ENCODE peak calls at places on chromosomes 4 and X, in four cellular contexts. T, C, I and U are unnamed samples.

GRCh38 chr4:1167244-1167949 is 5.0 kb downstream of the SPON2 start:
- DNase-seq in T (peak), C (peak), I (peak), U (peak)

GRCh38 chrX:10722804-10723364 is 102.5 kb upstream of the MID1 start:
- DNase-seq in T (no peak), C (peak), I (peak), U (no peak)

GRCh38 chrX:130097507-130098201 is 12.6 kb downstream of the ELF4 start:
- DNase-seq in T (no peak), C (peak), I (no peak), U (peak)

GRCh38 chrX:49191033-49191871 is 5.1 kb upstream of the PRICKLE3 start:
- DNase-seq in T (peak), C (peak), I (peak), U (peak)

GRCh38 chr4:129364747-129365452 is 268.9 kb downstream of the C4orf33 start:
- DNase-seq in T (no peak), C (no peak), I (no peak), U (no peak)

GRCh38 chr4:54073481-54073880 is 9.1 kb upstream of the CHIC2 start:
- DNase-seq in T (no peak), C (no peak), I (no peak), U (no peak)

GRCh38 chrX:32408389-32408788 is 803.0 kb downstream of the DMD start:
- DNase-seq in T (no peak), C (peak), I (no peak), U (no peak)

GRCh38 chr4:185839770-185840169 is 27.8 kb upstream of the SORBS2 start:
- DNase-seq in T (no peak), C (no peak), I (no peak), U (no peak)

GRCh38 chr4:153927546-153927945 is 138.7 kb upstream of the SFRP2 start:
- DNase-seq in T (no peak), C (no peak), I (no peak), U (no peak)

GRCh38 chrX:24777660-24778059 is 83.9 kb downstream of the POLA1 start:
- DNase-seq in T (peak), C (no peak), I (no peak), U (no peak)

GRCh38 chr4:158644341-158644740 is 27.3 kb downstream of the C4orf46 start:
- DNase-seq in T (no peak), C (no peak), I (no peak), U (no peak)

GRCh38 chr4:158644755-158645154 is 26.9 kb downstream of the C4orf46 start:
- DNase-seq in T (no peak), C (no peak), I (no peak), U (no peak)

GRCh38 chr4:158652920-158653319 is 18.8 kb downstream of the C4orf46 start:
- DNase-seq in T (no peak), C (no peak), I (no peak), U (no peak)

GRCh38 chr4:158649111-158649680 is 22.5 kb downstream of the C4orf46 start:
- DNase-seq in T (no peak), C (no peak), I (no peak), U (no peak)
- TF ChIP-seq TCF12 in T (no peak), C (no peak), I (no peak), U (no peak)

GRCh38 chr4:56130609-56131150 is 181.9 kb downstream of the CEP135 start:
- DNase-seq in T (no peak), C (no peak), I (no peak), U (no peak)

GRCh38 chr4:56139241-56139827 is 190.6 kb downstream of the CEP135 start:
- DNase-seq in T (no peak), C (no peak), I (no peak), U (no peak)

GRCh38 chr4:56132835-56133234 is 184.1 kb downstream of the CEP135 start:
- DNase-seq in T (no peak), C (no peak), I (no peak), U (no peak)

GRCh38 chr4:56129431-56129861 is 180.7 kb downstream of the CEP135 start:
- DNase-seq in T (no peak), C (no peak), I (peak), U (peak)

DNA sequence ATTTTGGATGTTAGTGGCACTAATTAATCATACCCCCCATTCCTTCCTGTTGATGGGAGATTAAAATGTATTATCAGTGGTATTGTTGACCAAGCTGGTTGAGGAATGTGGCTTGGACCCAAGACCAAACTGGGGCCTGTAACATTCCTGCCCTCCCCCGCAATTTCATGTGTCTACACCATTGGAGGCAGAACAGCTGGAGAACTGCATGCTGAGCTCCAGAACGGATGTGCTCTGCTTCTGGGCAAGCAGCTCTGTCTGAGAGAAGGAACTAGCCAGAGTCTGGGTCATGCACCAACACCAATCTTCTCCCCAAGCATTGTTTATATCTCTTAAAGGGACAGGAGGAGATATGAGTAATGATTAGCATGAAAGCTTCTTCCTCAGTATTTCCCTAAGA is 185.5 kb downstream of the CEP135 start:
- DNase-seq in T (no peak), C (no peak), I (no peak), U (peak)
- TF ChIP-seq TCF12 in T (no peak), C (no peak), I (no peak), U (no peak)

GRCh38 chrX:77444075-77444474 is 3.1 kb upstream of the FGF16 start:
- DNase-seq in T (no peak), C (no peak), I (no peak), U (no peak)

GRCh38 chrX:77448170-77448569 is 981 bp downstream of the FGF16 start:
- DNase-seq in T (no peak), C (no peak), I (peak), U (no peak)

GRCh38 chrX:77447339-77448149 is at the start of gene FGF16:
- DNase-seq in T (no peak), C (peak), I (peak), U (no peak)

GRCh38 chrX:77446029-77446585 is 1.1 kb upstream of the FGF16 start:
- DNase-seq in T (no peak), C (no peak), I (peak), U (no peak)

DNA sequence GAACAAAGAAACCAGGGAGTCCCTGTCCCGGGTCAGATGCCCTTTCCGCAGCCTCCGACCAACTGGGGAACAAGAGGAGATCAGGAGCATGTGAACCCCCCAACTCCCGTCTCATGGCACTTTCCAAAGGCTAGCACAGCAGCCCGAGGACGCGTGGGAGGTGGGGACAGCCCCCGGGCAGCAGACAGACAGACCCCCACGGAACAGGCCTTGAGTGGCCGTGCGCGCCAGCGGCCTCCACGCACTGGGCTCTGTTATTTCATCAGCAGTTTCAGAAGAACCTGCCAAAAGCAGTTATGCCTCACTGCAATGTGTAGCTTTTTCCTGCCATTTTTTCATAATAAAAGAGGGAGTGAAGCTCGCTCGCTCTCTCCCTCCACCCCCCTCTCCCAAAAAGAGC is 349 bp upstream of the FGF16 start:
- DNase-seq in T (no peak), C (no peak), I (peak), U (no peak)
- TF ChIP-seq TCF12 in T (no peak), C (no peak), I (no peak), U (no peak)

GRCh38 chrX:41273638-41274037 is 60.3 kb upstream of the DDX3X start:
- DNase-seq in T (no peak), C (no peak), I (no peak), U (no peak)
- TF ChIP-seq TCF12 in T (no peak), C (no peak), I (no peak), U (no peak)

GRCh38 chr4:180694875-180695274 is 1548.3 kb upstream of the TENM3 start:
- DNase-seq in T (no peak), C (no peak), I (no peak), U (no peak)

GRCh38 chr4:180698550-180698949 is 1544.7 kb upstream of the TENM3 start:
- DNase-seq in T (no peak), C (no peak), I (no peak), U (no peak)

DNA sequence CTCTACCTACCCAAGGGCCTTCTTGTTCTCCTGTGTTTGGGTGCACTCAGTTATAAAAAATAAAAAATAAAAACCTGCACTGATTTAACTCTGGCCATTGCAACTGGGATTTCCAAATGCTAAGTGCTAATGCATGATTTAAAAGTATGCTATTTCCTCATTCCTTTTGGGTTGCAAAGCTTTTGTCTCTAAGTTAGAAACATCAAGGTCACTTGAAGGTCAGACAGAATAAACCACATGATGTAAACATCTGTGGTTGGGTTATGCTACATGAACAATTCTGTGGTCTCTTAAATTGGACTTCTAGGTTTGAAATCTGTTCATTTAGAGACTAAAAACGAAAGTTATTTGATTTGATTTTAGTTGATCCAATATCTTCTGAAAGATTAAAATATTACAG is 1547.4 kb upstream of the TENM3 start:
- DNase-seq in T (no peak), C (no peak), I (no peak), U (no peak)
- TF ChIP-seq TCF12 in T (no peak), C (no peak), I (no peak), U (no peak)

GRCh38 chr4:157994863-157995262 is 178.0 kb downstream of the GASK1B start:
- DNase-seq in T (no peak), C (no peak), I (no peak), U (peak)

GRCh38 chr4:157996061-157996460 is 176.8 kb downstream of the GASK1B start:
- DNase-seq in T (no peak), C (no peak), I (no peak), U (no peak)

GRCh38 chr4:157992948-157993839 is 179.6 kb downstream of the GASK1B start:
- DNase-seq in T (no peak), C (no peak), I (no peak), U (peak)

GRCh38 chr4:157996598-157996997 is 176.2 kb downstream of the GASK1B start:
- DNase-seq in T (no peak), C (no peak), I (no peak), U (no peak)

GRCh38 chr4:157992038-157992706 is 180.7 kb downstream of the GASK1B start:
- DNase-seq in T (no peak), C (peak), I (no peak), U (peak)
- TF ChIP-seq TCF12 in T (no peak), C (no peak), I (no peak), U (no peak)

GRCh38 chr4:11487876-11488545 is 59.3 kb upstream of the HS3ST1 start:
- DNase-seq in T (no peak), C (no peak), I (no peak), U (no peak)
- TF ChIP-seq TCF12 in T (no peak), C (no peak), I (no peak), U (no peak)

DNA sequence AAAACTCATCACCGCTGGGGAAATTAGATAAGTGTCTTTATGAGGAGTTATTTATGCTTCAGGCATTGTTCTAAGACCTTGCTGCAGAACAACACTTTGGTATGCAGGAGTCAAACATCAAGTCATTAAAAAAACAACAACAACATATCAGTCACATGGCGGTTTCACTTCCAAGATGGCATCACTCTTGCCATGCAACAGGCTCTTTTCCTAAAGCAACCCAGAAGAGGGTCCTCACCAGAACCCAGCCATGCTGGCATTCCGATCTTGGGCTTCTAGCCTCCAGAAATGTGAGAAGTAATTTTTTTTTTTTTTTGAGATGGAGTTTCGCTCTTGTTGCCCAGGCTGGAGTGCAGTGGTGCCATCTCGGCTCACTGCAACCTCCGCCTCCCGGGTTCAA is 8.7 kb upstream of the RBMX start:
- DNase-seq in T (no peak), C (no peak), I (no peak), U (no peak)
- TF ChIP-seq TCF12 in T (no peak), C (no peak), I (no peak), U (no peak)